ENCODE peak calls at places on chromosome 5, in six cellular contexts. One of them, this sample, is unnamed.
A peak's percentile ranks its signal among the peaks of the same experiment; 100 is the strongest.

GRCh38 chr5:96823900-96824351 is 16.2 kb upstream of the ERAP1 start:
- DNase-seq in GM12865: no peak
- DNase-seq in mammary epithelial cell: peak; percentile 99
- DNase-seq in PC-3: peak; percentile 96
- DNase-seq in colonic mucosa: no peak
- DNase-seq in WTC11: no peak
- DNase-seq in this sample: no peak

GRCh38 chr5:74424162-74424868 is 216.2 kb downstream of the ENC1 start:
- DNase-seq in GM12865: no peak
- DNase-seq in colonic mucosa: no peak
- DNase-seq in PC-3: peak; percentile 39
- DNase-seq in WTC11: no peak
- DNase-seq in mammary epithelial cell: peak; percentile 94
- DNase-seq in this sample: no peak

GRCh38 chr5:14534773-14535172 is 46.8 kb upstream of the OTULINL start:
- DNase-seq in PC-3: no peak
- DNase-seq in WTC11: no peak
- DNase-seq in mammary epithelial cell: no peak
- DNase-seq in colonic mucosa: no peak
- DNase-seq in GM12865: no peak
- DNase-seq in this sample: no peak

GRCh38 chr5:14038341-14038959 is 94.0 kb upstream of the DNAH5 start:
- DNase-seq in PC-3: peak; percentile 98
- DNase-seq in GM12865: no peak
- DNase-seq in WTC11: no peak
- DNase-seq in colonic mucosa: no peak
- DNase-seq in mammary epithelial cell: peak; percentile 61
- DNase-seq in this sample: no peak

GRCh38 chr5:96745025-96745424 is 62.7 kb downstream of the ERAP1 start:
- DNase-seq in GM12865: no peak
- DNase-seq in colonic mucosa: no peak
- DNase-seq in WTC11: no peak
- DNase-seq in PC-3: no peak
- DNase-seq in mammary epithelial cell: no peak
- DNase-seq in this sample: no peak

GRCh38 chr5:115295775-115296129 is 702 bp downstream of the CCDC112 start:
- DNase-seq in colonic mucosa: peak; percentile 29
- DNase-seq in PC-3: no peak
- DNase-seq in mammary epithelial cell: no peak
- DNase-seq in WTC11: no peak
- DNase-seq in GM12865: no peak
- DNase-seq in this sample: no peak

GRCh38 chr5:115920171-115920725 is 42.0 kb upstream of the LVRN start:
- DNase-seq in WTC11: no peak
- DNase-seq in GM12865: no peak
- DNase-seq in mammary epithelial cell: no peak
- DNase-seq in PC-3: no peak
- DNase-seq in colonic mucosa: no peak
- DNase-seq in this sample: no peak

GRCh38 chr5:174559566-174560090 is 164.8 kb upstream of the MSX2 start:
- DNase-seq in mammary epithelial cell: no peak
- DNase-seq in colonic mucosa: no peak
- DNase-seq in GM12865: no peak
- DNase-seq in WTC11: no peak
- DNase-seq in PC-3: no peak
- DNase-seq in this sample: no peak

GRCh38 chr5:168747987-168748777 is 169.0 kb upstream of the PANK3 start:
- DNase-seq in mammary epithelial cell: peak; percentile 5
- DNase-seq in PC-3: peak; percentile 31
- DNase-seq in WTC11: peak; percentile 86
- DNase-seq in GM12865: peak; percentile 68
- DNase-seq in colonic mucosa: peak; percentile 45
- DNase-seq in this sample: peak; percentile 78

GRCh38 chr5:32810812-32811211 is 99.7 kb downstream of the NPR3 start:
- DNase-seq in mammary epithelial cell: no peak
- DNase-seq in WTC11: no peak
- DNase-seq in colonic mucosa: no peak
- DNase-seq in GM12865: no peak
- DNase-seq in PC-3: no peak
- DNase-seq in this sample: no peak

GRCh38 chr5:93588586-93589347 is 5.7 kb downstream of the NR2F1 start:
- DNase-seq in WTC11: no peak
- DNase-seq in mammary epithelial cell: no peak
- DNase-seq in PC-3: no peak
- DNase-seq in GM12865: no peak
- DNase-seq in colonic mucosa: no peak
- DNase-seq in this sample: no peak

GRCh38 chr5:143536364-143536763 is 132.9 kb upstream of the NR3C1 start:
- DNase-seq in PC-3: peak; percentile 88
- DNase-seq in colonic mucosa: no peak
- DNase-seq in GM12865: no peak
- DNase-seq in mammary epithelial cell: peak; percentile 84
- DNase-seq in WTC11: no peak
- DNase-seq in this sample: no peak

DNA sequence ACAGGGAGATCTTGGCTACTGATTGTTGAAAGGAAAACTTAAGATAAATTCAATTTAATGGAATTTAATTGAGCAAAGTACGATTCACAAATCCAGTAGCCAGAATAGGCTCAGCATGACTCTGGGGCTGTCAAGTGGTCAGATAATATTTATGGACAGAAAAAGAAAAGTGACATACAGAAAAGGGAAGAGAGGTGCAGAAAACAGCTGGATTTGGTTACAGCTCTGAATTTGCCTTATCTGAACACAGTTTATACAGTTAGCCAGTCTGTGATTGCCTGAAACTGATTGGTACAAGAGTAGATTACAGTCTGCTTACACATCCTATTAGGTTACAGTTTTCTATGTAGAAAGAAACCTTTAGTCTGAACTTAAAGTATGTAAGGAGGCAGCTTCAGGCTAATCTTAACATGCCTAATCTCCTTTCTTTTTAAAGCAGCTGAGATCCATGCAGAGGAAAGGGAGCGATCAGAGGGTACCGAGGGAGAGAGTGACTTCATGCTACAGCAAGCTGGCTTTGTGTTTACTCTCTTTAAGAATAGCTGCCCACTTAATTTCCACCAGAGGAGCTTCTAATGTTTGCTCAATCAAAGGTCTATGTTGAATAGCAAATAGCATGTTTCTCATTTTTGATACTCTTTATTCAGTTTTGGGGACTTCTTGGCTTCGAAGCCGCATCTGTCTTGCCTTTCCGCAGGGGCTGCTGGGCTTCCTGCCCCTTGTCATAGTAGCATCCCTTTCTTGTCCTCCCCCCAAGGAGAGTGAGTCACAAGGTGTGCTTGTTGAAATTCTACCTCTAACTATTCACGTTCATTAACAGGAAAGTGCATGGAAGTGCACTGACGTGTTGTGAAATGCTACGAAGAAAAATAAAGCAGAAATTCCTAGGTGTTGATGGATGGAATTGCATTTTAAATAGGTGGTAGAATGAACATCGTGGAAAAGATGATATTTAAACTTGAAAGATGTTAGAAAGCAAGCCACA is 761.2 kb downstream of the TAF11L14 start:
- DNase-seq in colonic mucosa: no peak
- DNase-seq in GM12865: no peak
- DNase-seq in mammary epithelial cell: no peak
- DNase-seq in PC-3: no peak
- DNase-seq in WTC11: no peak
- DNase-seq in this sample: no peak
- TF ChIP-seq CTCF in colonic mucosa: no peak
- TF ChIP-seq CTCF in GM12865: no peak
- TF ChIP-seq CTCF in mammary epithelial cell: no peak
- TF ChIP-seq CTCF in PC-3: no peak
- TF ChIP-seq CTCF in WTC11: no peak
- TF ChIP-seq CTCF in this sample: no peak

GRCh38 chr5:129460121-129460950 is at the start of gene ADAMTS19:
- DNase-seq in PC-3: peak; percentile 21
- DNase-seq in GM12865: no peak
- DNase-seq in colonic mucosa: peak; percentile 27
- DNase-seq in mammary epithelial cell: peak; percentile 50
- DNase-seq in WTC11: peak; percentile 61
- DNase-seq in this sample: peak; percentile 74

GRCh38 chr5:129459485-129460120 is 495 bp upstream of the ADAMTS19 start:
- DNase-seq in PC-3: no peak
- DNase-seq in WTC11: peak; percentile 72
- DNase-seq in colonic mucosa: peak; percentile 27
- DNase-seq in mammary epithelial cell: peak; percentile 4
- DNase-seq in GM12865: no peak
- DNase-seq in this sample: peak; percentile 70

GRCh38 chr5:129465945-129466344 is 5.8 kb downstream of the ADAMTS19 start:
- DNase-seq in colonic mucosa: no peak
- DNase-seq in GM12865: no peak
- DNase-seq in mammary epithelial cell: no peak
- DNase-seq in WTC11: no peak
- DNase-seq in PC-3: no peak
- DNase-seq in this sample: no peak

GRCh38 chr5:129461816-129462396 is 1.8 kb downstream of the ADAMTS19 start:
- DNase-seq in WTC11: no peak
- DNase-seq in colonic mucosa: no peak
- DNase-seq in mammary epithelial cell: no peak
- DNase-seq in GM12865: no peak
- DNase-seq in PC-3: no peak
- DNase-seq in this sample: no peak

DNA sequence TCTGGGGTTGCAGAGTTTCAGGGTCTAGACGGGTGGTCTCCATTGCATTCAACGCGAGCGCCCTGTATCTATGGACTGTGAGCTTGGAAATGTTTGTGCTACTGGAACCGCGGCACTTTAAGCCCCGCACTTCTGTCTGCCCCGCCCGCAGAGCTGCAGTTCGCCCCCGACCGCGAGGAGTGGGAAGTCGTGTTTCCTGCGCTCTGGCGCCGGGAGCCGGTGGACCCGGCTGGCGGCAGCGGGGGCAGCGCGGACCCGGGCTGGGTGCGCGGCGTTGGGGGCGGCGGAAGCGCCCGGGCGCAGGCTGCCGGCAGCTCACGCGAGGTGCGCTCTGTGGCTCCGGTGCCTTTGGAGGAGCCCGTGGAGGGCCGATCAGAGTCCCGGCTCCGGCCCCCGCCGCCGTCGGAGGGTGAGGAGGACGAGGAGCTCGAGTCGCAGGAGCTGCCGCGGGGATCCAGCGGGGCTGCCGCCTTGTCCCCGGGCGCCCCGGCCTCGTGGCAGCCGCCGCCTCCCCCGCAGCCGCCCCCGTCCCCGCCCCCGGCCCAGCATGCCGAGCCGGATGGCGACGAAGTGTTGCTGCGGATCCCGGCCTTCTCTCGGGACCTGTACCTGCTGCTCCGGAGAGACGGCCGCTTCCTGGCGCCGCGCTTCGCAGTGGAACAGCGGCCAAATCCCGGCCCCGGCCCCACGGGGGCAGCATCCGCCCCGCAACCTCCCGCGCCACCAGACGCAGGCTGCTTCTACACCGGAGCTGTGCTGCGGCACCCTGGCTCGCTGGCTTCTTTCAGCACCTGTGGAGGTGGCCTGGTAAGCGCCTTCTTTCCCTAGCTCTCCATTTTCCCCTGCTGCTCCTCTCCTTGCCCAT is 1.1 kb downstream of the ADAMTS19 start:
- DNase-seq in PC-3: peak; percentile 15
- DNase-seq in colonic mucosa: peak; percentile 52
- DNase-seq in WTC11: peak; percentile 80
- DNase-seq in mammary epithelial cell: peak; percentile 1
- DNase-seq in GM12865: peak; percentile 24
- DNase-seq in this sample: peak; percentile 88
- TF ChIP-seq CTCF in PC-3: peak; percentile 32
- TF ChIP-seq CTCF in colonic mucosa: peak; percentile 35
- TF ChIP-seq CTCF in WTC11: no peak
- TF ChIP-seq CTCF in mammary epithelial cell: no peak
- TF ChIP-seq CTCF in GM12865: peak; percentile 15
- TF ChIP-seq CTCF in this sample: peak; percentile 70

GRCh38 chr5:119945696-119946095 is 316.3 kb downstream of the FAM170A start:
- DNase-seq in WTC11: no peak
- DNase-seq in colonic mucosa: no peak
- DNase-seq in mammary epithelial cell: no peak
- DNase-seq in PC-3: no peak
- DNase-seq in GM12865: no peak
- DNase-seq in this sample: no peak

DNA sequence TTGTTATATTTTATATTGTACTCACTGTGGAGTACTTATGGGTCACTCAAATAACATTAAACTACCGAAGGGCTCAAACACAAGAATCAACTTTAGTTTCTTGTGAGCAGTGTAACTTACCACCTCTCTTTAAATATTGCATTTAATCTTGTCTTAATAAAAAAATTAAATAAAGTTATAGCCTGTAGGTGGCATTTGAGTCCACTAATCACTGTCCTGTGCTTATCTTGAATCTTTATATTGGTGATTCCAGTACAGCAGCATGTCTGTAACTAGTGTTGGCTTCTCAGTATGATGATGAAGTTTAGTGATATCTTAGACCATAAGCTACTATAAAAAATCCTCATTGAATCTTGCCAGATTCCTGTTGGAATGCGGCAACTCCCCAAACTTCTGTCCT is 313.8 kb downstream of the FAM170A start:
- DNase-seq in GM12865: no peak
- DNase-seq in colonic mucosa: no peak
- DNase-seq in PC-3: peak; percentile 26
- DNase-seq in WTC11: no peak
- DNase-seq in mammary epithelial cell: no peak
- DNase-seq in this sample: no peak
- TF ChIP-seq CTCF in GM12865: no peak
- TF ChIP-seq CTCF in colonic mucosa: no peak
- TF ChIP-seq CTCF in PC-3: peak; percentile 51
- TF ChIP-seq CTCF in WTC11: no peak
- TF ChIP-seq CTCF in mammary epithelial cell: no peak
- TF ChIP-seq CTCF in this sample: no peak

GRCh38 chr5:141186897-141187512 is at the start of gene PCDHB9:
- DNase-seq in colonic mucosa: no peak
- DNase-seq in WTC11: peak; percentile 71
- DNase-seq in PC-3: peak; percentile 47
- DNase-seq in mammary epithelial cell: peak; percentile 17
- DNase-seq in GM12865: peak; percentile 40
- DNase-seq in this sample: peak; percentile 45
- TF ChIP-seq CTCF in colonic mucosa: no peak
- TF ChIP-seq CTCF in WTC11: peak; percentile 49
- TF ChIP-seq CTCF in PC-3: peak; percentile 69
- TF ChIP-seq CTCF in mammary epithelial cell: peak; percentile 45
- TF ChIP-seq CTCF in GM12865: peak; percentile 39
- TF ChIP-seq CTCF in this sample: peak; percentile 67

GRCh38 chr5:128695791-128696520 is 157.9 kb upstream of the FBN2 start:
- DNase-seq in mammary epithelial cell: no peak
- DNase-seq in colonic mucosa: no peak
- DNase-seq in PC-3: peak; percentile 26
- DNase-seq in WTC11: peak; percentile 33
- DNase-seq in GM12865: no peak
- DNase-seq in this sample: no peak
- TF ChIP-seq CTCF in mammary epithelial cell: peak; percentile 51
- TF ChIP-seq CTCF in colonic mucosa: no peak
- TF ChIP-seq CTCF in PC-3: peak; percentile 65
- TF ChIP-seq CTCF in WTC11: peak; percentile 36
- TF ChIP-seq CTCF in GM12865: peak; percentile 28
- TF ChIP-seq CTCF in this sample: peak; percentile 53

This sample was measured in glutamatergic neuron.